ENCODE peak calls at places on chromosomes 3 and 15, in six cellular contexts. M is fibroblast of pulmonary artery, L is Panc1, X is GM23248, Y is GM12865, A is OCI-LY7. W is an unnamed sample.

GRCh38 chr3:54817628-54818027 is 110.2 kb downstream of the LRTM1 start:
- DNase-seq in Y (no peak), A (no peak), L (no peak), M (no peak), X (peak), W (no peak)

GRCh38 chr15:78223396-78224023 is 10.9 kb downstream of the ACSBG1 start:
- DNase-seq in A (no peak), M (peak), Y (no peak), X (peak), L (no peak), W (no peak)

GRCh38 chr3:79178471-79178870 is 589.3 kb downstream of the ROBO1 start:
- DNase-seq in Y (no peak), X (no peak), M (no peak), L (no peak), A (no peak), W (no peak)

GRCh38 chr3:153330891-153331290 is 168.9 kb downstream of the RAP2B start:
- DNase-seq in M (no peak), A (no peak), X (peak), Y (no peak), L (no peak), W (no peak)

GRCh38 chr15:101489236-101489632 is 273 bp downstream of the PCSK6 start:
- DNase-seq in Y (peak), X (peak), L (no peak), A (no peak), M (peak), W (no peak)

GRCh38 chr3:71652786-71653419 is 69.4 kb upstream of the FOXP1 start:
- DNase-seq in A (peak), L (no peak), M (peak), X (peak), Y (peak), W (peak)

GRCh38 chr3:66039590-66039887 is 821 bp upstream of the MAGI1 start:
- DNase-seq in L (no peak), X (peak), A (no peak), Y (no peak), M (peak), W (no peak)

GRCh38 chr15:64596701-64597468 is 136.5 kb downstream of the ZNF609 start:
- DNase-seq in M (peak), Y (peak), L (no peak), X (peak), A (no peak), W (peak)

GRCh38 chr15:85592148-85592547 is 202.6 kb downstream of the KLHL25 start:
- DNase-seq in L (no peak), X (peak), M (peak), Y (no peak), A (no peak), W (no peak)

GRCh38 chr15:58040117-58040516 is 25.4 kb downstream of the ALDH1A2 start:
- DNase-seq in Y (no peak), M (no peak), X (no peak), A (no peak), L (no peak), W (no peak)

GRCh38 chr3:54870423-54870822 is 57.4 kb downstream of the LRTM1 start:
- DNase-seq in Y (peak), A (peak), L (no peak), M (peak), X (peak), W (no peak)

GRCh38 chr15:62287066-62287857 is 122.2 kb upstream of the C2CD4B start:
- DNase-seq in L (no peak), X (peak), A (no peak), Y (no peak), M (no peak), W (no peak)

GRCh38 chr15:85477730-85478129 is 97.3 kb downstream of the AKAP13 start:
- DNase-seq in A (no peak), Y (no peak), M (peak), L (no peak), X (peak), W (no peak)

GRCh38 chr3:157231071-157231470 is 71.1 kb upstream of the CCNL1 start:
- DNase-seq in X (peak), M (peak), A (no peak), Y (no peak), L (no peak), W (no peak)

GRCh38 chr15:69491051-69491505 is 38.5 kb downstream of the RPLP1 start:
- DNase-seq in A (no peak), M (peak), X (peak), L (no peak), Y (no peak), W (no peak)

GRCh38 chr3:11047500-11047899 is 55.0 kb downstream of the SLC6A1 start:
- DNase-seq in X (no peak), L (no peak), A (no peak), Y (no peak), M (no peak), W (no peak)

GRCh38 chr15:32131803-32132202 is 101.5 kb downstream of the CHRNA7 start:
- DNase-seq in A (no peak), M (no peak), Y (no peak), X (no peak), L (no peak), W (no peak)

GRCh38 chr3:30356901-30357753 is 249.3 kb upstream of the TGFBR2 start:
- DNase-seq in Y (no peak), M (no peak), A (no peak), X (peak), L (no peak), W (no peak)
- H3K4me3 ChIP-seq in Y (no peak), M (no peak), A (no peak), X (no peak), L (no peak), W (no peak)

DNA sequence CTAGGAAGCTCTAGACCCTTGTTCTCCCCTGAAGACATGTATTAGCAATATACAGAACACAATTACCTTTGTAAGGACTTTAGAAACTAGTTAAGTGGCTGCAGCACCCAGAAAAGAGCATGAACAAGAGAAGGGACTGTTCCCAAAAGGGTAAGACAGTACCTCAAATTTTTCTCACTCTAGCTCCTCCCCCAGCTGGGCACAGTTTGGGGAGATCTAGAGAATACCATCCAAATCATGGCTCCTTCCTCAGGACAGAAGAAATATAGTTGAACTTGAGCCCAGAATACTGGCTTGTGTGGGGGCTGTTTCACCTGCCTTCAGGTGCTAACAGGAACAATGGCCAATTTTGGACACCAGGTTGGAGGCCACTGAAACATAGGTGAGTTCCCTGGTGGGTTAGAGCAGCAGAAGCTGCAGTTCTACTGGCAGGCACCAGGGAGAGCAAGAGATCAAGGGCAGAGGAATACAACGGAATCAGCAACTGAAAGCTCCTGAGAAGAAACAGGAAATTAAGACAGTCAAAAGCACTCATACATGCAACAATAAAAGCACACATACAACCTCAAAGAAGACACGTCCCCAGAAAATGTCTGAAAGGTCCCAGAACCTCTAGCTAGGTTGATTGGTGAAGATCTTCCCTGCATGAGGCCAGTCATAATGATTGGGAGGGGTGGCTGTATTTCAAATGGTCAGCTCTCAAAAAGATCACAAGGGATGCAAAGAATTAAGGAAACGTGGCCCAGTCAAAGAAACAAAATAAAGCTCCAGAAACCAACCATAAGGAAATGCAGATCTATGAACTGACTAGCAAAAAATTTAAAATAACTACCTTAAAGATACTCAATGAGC is 104.9 kb upstream of the ASB14 start:
- DNase-seq in L (peak), Y (peak), X (peak), A (peak), M (peak), W (peak)
- H3K4me3 ChIP-seq in L (no peak), Y (no peak), X (no peak), A (peak), M (no peak), W (no peak)

GRCh38 chr3:102229062-102229655 is 205.7 kb upstream of the ZPLD1 start:
- DNase-seq in M (peak), X (peak), A (peak), Y (peak), L (peak), W (peak)
- H3K4me3 ChIP-seq in M (no peak), X (peak), A (no peak), Y (no peak), L (no peak), W (no peak)

GRCh38 chr3:64945171-64945684 is 257.4 kb upstream of the ADAMTS9 start:
- DNase-seq in L (no peak), M (peak), A (no peak), X (no peak), Y (no peak), W (no peak)
- H3K4me3 ChIP-seq in L (no peak), M (no peak), A (no peak), X (no peak), Y (no peak), W (no peak)

GRCh38 chr3:124034809-124035152 is 42.9 kb upstream of the ROPN1 start:
- DNase-seq in X (no peak), L (no peak), Y (no peak), M (no peak), A (no peak), W (no peak)
- H3K4me3 ChIP-seq in X (no peak), L (peak), Y (no peak), M (no peak), A (no peak), W (no peak)

GRCh38 chr15:36755341-36755740 is 175.9 kb downstream of the CDIN1 start:
- DNase-seq in M (no peak), Y (no peak), A (no peak), L (no peak), X (no peak), W (no peak)

GRCh38 chr15:36753173-36753572 is 173.7 kb downstream of the CDIN1 start:
- DNase-seq in M (no peak), L (no peak), A (no peak), Y (no peak), X (no peak), W (no peak)

GRCh38 chr15:36756707-36757106 is 177.3 kb downstream of the CDIN1 start:
- DNase-seq in X (no peak), L (no peak), Y (no peak), M (no peak), A (no peak), W (no peak)

GRCh38 chr15:36758800-36759199 is 179.4 kb downstream of the CDIN1 start:
- DNase-seq in Y (no peak), L (no peak), X (no peak), A (no peak), M (no peak), W (no peak)

GRCh38 chr15:36757189-36757814 is 177.9 kb downstream of the CDIN1 start:
- DNase-seq in X (peak), Y (no peak), M (peak), L (no peak), A (no peak), W (no peak)
- H3K4me3 ChIP-seq in X (no peak), Y (no peak), M (no peak), L (no peak), A (no peak), W (no peak)

W was measured in Jurkat, Clone E6-1.